ENCODE peak calls at places on chromosomes 16 and 17, in four cellular contexts. L, J, F and H are unnamed samples.

GRCh38 chr17:14321476-14321949 is 20.6 kb downstream of the HS3ST3B1 start:
- DNase-seq in F (no peak), L (no peak), J (no peak), H (no peak)

GRCh38 chr17:5793157-5793556 is 208.8 kb upstream of the NLRP1 start:
- DNase-seq in L (no peak), F (no peak), J (no peak), H (no peak)

GRCh38 chr16:7921360-7921759 is 588.7 kb downstream of the RBFOX1 start:
- DNase-seq in L (no peak), J (no peak), F (no peak), H (no peak)

GRCh38 chr17:4537451-4538235 is 17.5 kb downstream of the MYBBP1A start:
- DNase-seq in L (peak; percentile 41), F (no peak), J (no peak), H (no peak)

GRCh38 chr17:40451420-40451819 is 8.2 kb downstream of the IGFBP4 start:
- DNase-seq in J (no peak), L (peak; percentile 86), F (peak; percentile 98), H (no peak)

GRCh38 chr17:81843713-81844326 is 9.0 kb upstream of the PPP1R27 start:
- DNase-seq in L (no peak), F (no peak), J (no peak), H (no peak)

GRCh38 chr17:35028531-35029262 is 34.8 kb downstream of the RFFL start:
- DNase-seq in F (no peak), J (no peak), L (no peak), H (no peak)

GRCh38 chr16:4675864-4676786 is 17.2 kb upstream of the NUDT16L1 start:
- DNase-seq in F (no peak), J (no peak), L (no peak), H (peak; percentile 71)

GRCh38 chr17:34382586-34383224 is 19.7 kb upstream of the CCL1 start:
- DNase-seq in J (no peak), F (no peak), L (no peak), H (no peak)

GRCh38 chr17:43025766-43026537 is 921 bp downstream of the RND2 start:
- DNase-seq in F (no peak), L (no peak), J (no peak), H (no peak)
- H3K4me3 ChIP-seq in F (peak overlapping the region; percentile 49), L (no peak overlapping the region), J (no peak overlapping the region), H (no peak overlapping the region)

DNA sequence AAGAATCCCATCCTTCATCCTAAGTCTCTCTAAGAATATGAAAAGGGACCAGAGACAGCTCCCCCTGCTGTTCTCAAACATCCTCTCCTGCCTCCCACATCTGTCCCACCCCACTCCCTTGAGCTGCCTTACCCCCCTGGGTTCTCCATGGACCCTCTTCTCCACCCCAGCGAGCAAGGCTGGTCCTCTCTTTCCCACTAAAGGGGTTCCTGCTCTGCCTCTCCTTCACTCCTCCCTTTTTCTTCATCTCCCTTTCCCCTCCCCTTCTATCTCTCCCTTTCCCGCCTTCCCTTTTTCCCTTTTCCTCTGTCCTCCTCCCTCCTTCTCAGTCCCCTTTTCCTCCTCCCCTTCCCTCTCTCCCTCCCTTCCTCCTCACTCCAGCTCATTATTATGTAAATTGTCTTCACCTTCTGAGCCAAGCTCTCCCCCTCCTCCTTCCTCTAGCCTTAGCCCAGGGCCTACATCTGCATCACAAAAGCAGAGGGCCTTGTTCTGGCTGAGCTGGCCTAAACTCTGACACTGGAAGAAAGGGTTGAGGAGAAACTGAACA is 90.0 kb downstream of the GNAO1 start:
- DNase-seq in F (no peak), L (no peak), J (no peak), H (no peak)
- TF ChIP-seq CTCF in F (peak; percentile 43), L (peak; percentile 37), J (peak; percentile 55), H (no peak)

DNA sequence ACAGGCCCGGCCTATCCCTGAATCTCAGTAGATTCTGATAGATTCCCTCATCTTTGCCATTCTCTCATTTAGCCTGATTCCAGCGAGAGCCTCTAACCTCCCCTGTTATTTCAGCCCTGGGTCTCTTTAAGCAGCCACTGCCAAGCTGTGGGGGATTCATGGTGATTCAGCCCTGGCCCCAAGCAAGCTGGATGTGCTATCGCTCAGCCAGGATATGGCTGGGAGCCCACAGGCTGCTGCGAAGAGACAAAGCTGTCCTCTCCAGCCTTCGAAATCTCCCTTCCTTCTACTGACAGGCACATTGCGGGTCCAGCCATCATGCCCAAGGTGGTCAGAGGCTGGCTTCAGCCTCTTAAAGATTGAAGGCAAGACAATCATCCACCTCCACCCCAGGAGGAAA is 394.1 kb downstream of the SOX9 start:
- DNase-seq in F (peak; percentile 91), L (peak; percentile 25), J (no peak), H (no peak)
- H3K4me3 ChIP-seq in F (no peak overlapping the region), L (no peak overlapping the region), J (no peak overlapping the region), H (no peak overlapping the region)

GRCh38 chr17:7220593-7221280 is 999 bp downstream of the ACADVL start:
- DNase-seq in J (no peak), L (no peak), F (peak; percentile 71), H (peak; percentile 59)
- TF ChIP-seq CTCF in J (peak; percentile 74), L (peak; percentile 53), F (peak; percentile 50), H (peak; percentile 22)

GRCh38 chr16:1333854-1334719 is 642 bp downstream of the BAIAP3 start:
- DNase-seq in J (no peak), L (no peak), F (no peak), H (no peak)
- H3K4me3 ChIP-seq in J (peak overlapping the region; percentile 52), L (peak overlapping the region; percentile 64), F (peak overlapping the region; percentile 16), H (no peak overlapping the region)

GRCh38 chr17:48730240-48730550 is 1.6 kb upstream of the HOXB13 start:
- DNase-seq in L (no peak), J (no peak), F (no peak), H (no peak)
- TF ChIP-seq CTCF in L (no peak), J (no peak), F (no peak), H (no peak)

DNA sequence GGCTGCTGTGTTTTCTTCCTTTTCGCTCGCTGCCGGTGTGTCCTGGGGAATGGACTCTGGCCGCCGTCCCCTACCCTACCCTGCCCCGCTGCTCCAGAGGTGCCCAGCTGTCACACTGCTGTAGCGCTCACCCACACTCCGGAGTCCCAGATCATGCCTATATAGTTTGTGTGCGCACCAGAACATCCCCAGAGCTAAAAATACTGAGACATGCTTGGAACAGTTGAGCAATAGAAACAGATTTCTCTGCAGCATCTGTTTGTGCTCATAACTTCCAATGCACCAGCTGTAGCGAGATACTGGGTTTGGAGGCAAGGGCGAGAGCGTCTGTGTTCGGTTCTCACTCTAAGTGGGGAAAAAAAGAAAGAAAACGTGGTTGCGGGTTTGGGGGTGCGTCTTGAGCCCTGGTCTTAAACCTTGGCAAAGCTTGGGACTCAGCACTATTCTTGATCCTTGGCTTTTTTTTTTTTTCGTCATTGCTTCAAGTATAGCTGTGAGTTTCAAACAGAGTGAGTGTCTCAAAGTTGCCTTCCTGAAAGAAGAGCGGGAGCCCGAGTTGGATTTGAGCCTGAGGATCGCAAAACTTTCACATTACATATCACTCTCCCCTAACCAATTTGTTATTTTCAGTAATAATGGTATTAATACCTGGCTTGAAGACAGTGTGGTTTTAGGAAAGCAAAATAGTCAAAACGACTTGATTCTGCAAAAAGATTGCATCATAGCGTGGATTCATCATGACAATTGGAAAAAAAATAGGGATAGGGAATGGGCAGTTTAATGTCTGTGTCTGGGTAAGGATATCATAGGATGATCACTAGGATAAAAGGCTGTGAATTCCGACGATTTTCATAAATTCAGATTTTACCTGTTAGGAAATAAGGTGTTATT is 620 bp downstream of the KCNJ2 start:
- DNase-seq in F (peak; percentile 55), L (no peak), J (no peak), H (no peak)
- H3K4me3 ChIP-seq in F (peak overlapping the region; percentile 48), L (peak overlapping the region; percentile 76), J (peak overlapping the region; percentile 15), H (peak overlapping the region; percentile 53)

DNA sequence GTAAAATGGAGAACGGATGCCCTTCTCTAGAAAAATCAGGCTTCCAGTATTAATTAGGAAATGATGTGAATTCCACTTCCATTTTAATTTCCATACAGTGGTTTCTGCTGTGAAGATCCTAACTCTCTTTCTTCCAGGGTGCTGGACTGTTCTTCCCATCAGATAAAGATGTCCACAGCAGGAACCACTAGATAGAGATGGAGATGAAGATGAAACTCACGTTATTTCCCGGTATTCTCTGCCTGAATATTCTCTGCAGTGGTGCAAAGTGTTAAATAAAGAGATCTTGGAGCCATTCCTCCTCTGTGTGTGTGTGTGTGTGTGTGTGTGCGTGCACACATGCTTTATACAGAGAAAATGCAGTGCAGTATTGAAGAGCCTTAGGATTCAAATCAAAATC is 727.5 kb downstream of the KCNJ2 start:
- DNase-seq in L (no peak), F (no peak), J (no peak), H (no peak)
- TF ChIP-seq CTCF in L (no peak), F (no peak), J (no peak), H (no peak)

DNA sequence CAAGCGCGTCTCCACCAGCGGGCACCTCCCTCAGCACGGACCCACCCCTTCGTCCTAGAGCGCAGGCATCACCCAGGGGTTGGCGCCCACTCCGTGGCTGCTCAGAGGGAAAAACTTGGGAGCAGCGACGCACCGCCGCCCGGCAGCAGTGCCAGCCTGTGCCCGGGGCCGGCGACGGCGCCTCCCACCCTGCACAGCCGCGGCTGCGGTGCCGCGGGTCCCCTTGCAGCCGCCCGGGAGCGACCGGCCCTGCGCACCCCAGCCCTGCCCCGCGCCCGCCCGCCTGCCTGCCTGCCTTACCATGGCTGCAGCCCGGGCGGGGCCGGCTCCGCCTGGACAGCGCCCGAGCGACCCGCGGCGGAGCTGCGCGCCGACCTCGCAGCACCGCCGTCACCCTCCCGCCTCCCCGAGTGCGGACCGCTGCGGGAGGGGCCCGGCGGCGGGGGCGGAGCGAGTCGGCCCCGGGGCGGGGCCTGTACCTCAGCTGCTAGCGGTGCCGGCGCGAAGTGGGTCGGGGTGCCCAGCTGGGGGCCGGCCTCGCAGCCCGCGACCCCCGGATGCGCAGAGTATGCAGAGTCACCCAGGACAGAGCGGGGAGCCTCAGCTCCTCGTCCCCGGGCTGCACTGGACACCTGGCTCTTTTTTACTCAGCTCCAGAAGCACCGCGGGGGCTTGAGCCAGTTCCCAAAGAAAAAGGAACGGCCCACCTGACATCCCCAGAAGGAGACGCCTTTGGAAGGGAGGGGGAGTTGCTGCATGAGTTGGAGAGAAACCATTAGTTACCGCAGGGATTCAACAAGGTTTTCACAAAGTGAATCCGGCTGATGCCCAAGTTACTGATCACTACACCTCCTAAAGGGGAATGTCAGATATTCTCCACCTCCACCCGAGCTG is 17.5 kb upstream of the MTMR4 start:
- DNase-seq in J (no peak), L (peak; percentile 78), F (peak; percentile 55), H (peak; percentile 94)
- H3K4me3 ChIP-seq in J (peak overlapping the region; percentile 34), L (peak overlapping the region; percentile 67), F (peak overlapping the region; percentile 61), H (peak overlapping the region; percentile 27)

GRCh38 chr17:78854508-78854907 is 13.9 kb upstream of the USP36 start:
- DNase-seq in F (no peak), J (no peak), L (no peak), H (no peak)
- TF ChIP-seq CTCF in F (no peak), J (no peak), L (no peak), H (no peak)